ENCODE peak calls at places on chromosomes 13 and 19, in four cellular contexts. D is stimulated activated CD4-positive, alpha-beta T cell treated with anti-CD3 and anti-CD28 coated beads, Interleukin-1b, Interleukin-23, amount 100 ng/mL, for 1 hour; J is EH; O is lung microvascular endothelial cell. Y is an unnamed sample.

GRCh38 chr19:19445911-19446361 is 40.5 kb downstream of the GATAD2A start:
- DNase-seq in D (no peak), J (peak), O (peak), Y (no peak)

GRCh38 chr13:78978381-78978998 is 319.5 kb upstream of the OBI1 start:
- DNase-seq in D (no peak), J (peak), O (peak), Y (no peak)

GRCh38 chr13:57632276-57633140 is 964 bp downstream of the PCDH17 start:
- DNase-seq in D (no peak), J (no peak), O (peak), Y (peak)

GRCh38 chr19:30212574-30212973 is 159.6 kb upstream of the ZNF536 start:
- DNase-seq in D (no peak), J (no peak), O (no peak), Y (peak)

GRCh38 chr13:94009696-94010095 is 469.8 kb downstream of the DCT start:
- DNase-seq in D (no peak), J (peak), O (no peak), Y (no peak)

GRCh38 chr13:113083402-113084061 is 22.1 kb upstream of the F7 start:
- DNase-seq in D (no peak), J (no peak), O (no peak), Y (no peak)

GRCh38 chr19:49823472-49823871 is 5.4 kb downstream of the MED25 start:
- DNase-seq in D (no peak), J (no peak), O (no peak), Y (no peak)

GRCh38 chr19:21092107-21092506 is 10.1 kb downstream of the ZNF714 start:
- DNase-seq in D (no peak), J (peak), O (no peak), Y (no peak)

GRCh38 chr13:73810647-73811046 is 323.6 kb downstream of the KLF12 start:
- DNase-seq in D (no peak), J (peak), O (no peak), Y (no peak)

GRCh38 chr19:16273005-16273404 is 51.6 kb upstream of the KLF2 start:
- DNase-seq in D (no peak), J (peak), O (no peak), Y (no peak)

GRCh38 chr13:32309812-32310706 is 5.1 kb downstream of the ZAR1L start:
- DNase-seq in D (no peak), J (peak), O (peak), Y (no peak)

GRCh38 chr13:74338341-74338740 is 204.1 kb upstream of the KLF12 start:
- DNase-seq in D (no peak), J (no peak), O (no peak), Y (no peak)

GRCh38 chr19:11088508-11089253 is 582 bp upstream of the LDLR start:
- DNase-seq in D (no peak), J (no peak), O (no peak), Y (no peak)

GRCh38 chr13:110546933-110547332 is 14.6 kb downstream of the RAB20 start:
- DNase-seq in D (no peak), J (peak), O (peak), Y (no peak)

GRCh38 chr13:47250141-47250540 is 353.3 kb upstream of the HTR2A start:
- DNase-seq in D (no peak), J (no peak), O (no peak), Y (no peak)

GRCh38 chr19:2665103-2665502 is 37.4 kb downstream of the GNG7 start:
- DNase-seq in D (no peak), J (no peak), O (no peak), Y (no peak)

GRCh38 chr19:33890569-33890968 is 93.9 kb downstream of the KCTD15 start:
- DNase-seq in D (no peak), J (no peak), O (no peak), Y (no peak)

GRCh38 chr13:44399045-44399444 is 25.4 kb downstream of the SERP2 start:
- DNase-seq in D (no peak), J (no peak), O (no peak), Y (no peak)

GRCh38 chr13:85091835-85092234 is 707.4 kb downstream of the SLITRK6 start:
- DNase-seq in D (no peak), J (no peak), O (no peak), Y (no peak)

GRCh38 chr13:80558074-80558473 is 217.1 kb upstream of the SPRY2 start:
- DNase-seq in D (no peak), J (no peak), O (no peak), Y (no peak)

GRCh38 chr19:40054632-40055031 is 1.4 kb downstream of the ZNF780B start:
- DNase-seq in D (no peak), J (no peak), O (no peak), Y (no peak)

GRCh38 chr19:18519962-18520847 is 1.7 kb downstream of the ELL start:
- DNase-seq in D (peak), J (peak), O (peak), Y (no peak)

GRCh38 chr13:31116224-31116623 is 45.5 kb downstream of the HSPH1 start:
- DNase-seq in D (no peak), J (no peak), O (no peak), Y (no peak)

GRCh38 chr19:36245210-36246005 is 30.5 kb downstream of the ZNF146 start:
- DNase-seq in D (no peak), J (no peak), O (no peak), Y (peak)

GRCh38 chr19:9956956-9957355 is 20.6 kb upstream of the OLFM2 start:
- DNase-seq in D (no peak), J (peak), O (no peak), Y (no peak)

GRCh38 chr13:21849323-21849722 is 178.4 kb downstream of the FGF9 start:
- DNase-seq in D (no peak), J (peak), O (no peak), Y (no peak)

GRCh38 chr19:17118957-17119356 is 43.4 kb downstream of the MYO9B start:
- DNase-seq in D (no peak), J (no peak), O (no peak), Y (no peak)

GRCh38 chr13:73857106-73857505 is 277.1 kb downstream of the KLF12 start:
- DNase-seq in D (no peak), J (no peak), O (no peak), Y (no peak)

GRCh38 chr13:49669735-49670309 is 21.5 kb downstream of the EBPL start:
- DNase-seq in D (no peak), J (peak), O (peak), Y (no peak)

GRCh38 chr19:40612831-40613668 is 11.9 kb downstream of the LTBP4 start:
- DNase-seq in D (peak), J (no peak), O (peak), Y (peak)